ENCODE peak calls at places on chromosome 13, in eight cellular contexts. Y is foreskin fibroblast, A is dorsolateral prefrontal cortex, O is ELR, W is tibial nerve, I is anterior cingulate cortex, M is T follicular helper cell, R is uterus. F is an unnamed sample.

GRCh38 chr13:66349945-66350344 is 880.2 kb downstream of the PCDH9 start:
- DNase-seq in Y (no peak), A (no peak), O (no peak), W (no peak), I (no peak), M (no peak), R (no peak), F (no peak)

GRCh38 chr13:24036115-24036514 is 124.4 kb upstream of the SPATA13 start:
- DNase-seq in Y (no peak), A (no peak), O (no peak), W (no peak), I (no peak), M (no peak), R (no peak), F (no peak)

GRCh38 chr13:54433511-54434206 is 1405.0 kb downstream of the OLFM4 start:
- DNase-seq in Y (no peak), A (no peak), O (no peak), W (no peak), I (no peak), M (no peak), R (no peak), F (peak)

GRCh38 chr13:23844132-23844531 is 45.1 kb downstream of the MIPEP start:
- DNase-seq in Y (no peak), A (no peak), O (no peak), W (no peak), I (no peak), M (no peak), R (no peak), F (no peak)

GRCh38 chr13:113275387-113275786 is 21.7 kb upstream of the LAMP1 start:
- DNase-seq in Y (peak), A (no peak), O (peak), W (no peak), I (no peak), M (no peak), R (no peak), F (peak)

GRCh38 chr13:49516467-49516866 is 20.7 kb downstream of the PHF11 start:
- DNase-seq in Y (no peak), A (no peak), O (no peak), W (no peak), I (no peak), M (no peak), R (no peak), F (no peak)

GRCh38 chr13:49499889-49500660 is 4.3 kb downstream of the PHF11 start:
- DNase-seq in Y (peak), A (no peak), O (peak), W (no peak), I (no peak), M (no peak), R (no peak), F (no peak)

GRCh38 chr13:52933547-52934167 is 85.2 kb upstream of the PCDH8 start:
- DNase-seq in Y (no peak), A (no peak), O (no peak), W (no peak), I (no peak), M (no peak), R (no peak), F (no peak)

GRCh38 chr13:97328222-97328790 is 105.7 kb upstream of the RAP2A start:
- DNase-seq in Y (peak), A (no peak), O (peak), W (no peak), I (no peak), M (no peak), R (no peak), F (no peak)

GRCh38 chr13:106381083-106381482 is 154.4 kb downstream of the EFNB2 start:
- DNase-seq in Y (no peak), A (no peak), O (no peak), W (no peak), I (no peak), M (no peak), R (no peak), F (no peak)

GRCh38 chr13:113526466-113527220 is 36.1 kb upstream of the DCUN1D2 start:
- DNase-seq in Y (no peak), A (no peak), O (no peak), W (no peak), I (no peak), M (no peak), R (no peak), F (no peak)

GRCh38 chr13:113981201-113981605 is 7.3 kb upstream of the C13orf46 start:
- DNase-seq in Y (no peak), A (peak), O (no peak), W (peak), I (no peak), M (no peak), R (no peak), F (peak)

GRCh38 chr13:113220877-113221276 is 11.5 kb downstream of the CUL4A start:
- DNase-seq in Y (no peak), A (no peak), O (peak), W (no peak), I (no peak), M (no peak), R (no peak), F (no peak)

GRCh38 chr13:24389506-24389905 is 80.1 kb downstream of the C1QTNF9 start:
- DNase-seq in Y (no peak), A (no peak), O (no peak), W (no peak), I (no peak), M (no peak), R (no peak), F (no peak)

GRCh38 chr13:23510979-23511735 is 59.1 kb upstream of the TNFRSF19 start:
- DNase-seq in Y (peak), A (no peak), O (peak), W (no peak), I (no peak), M (no peak), R (no peak), F (no peak)

GRCh38 chr13:35697281-35697680 is 220.8 kb upstream of the MAB21L1 start:
- DNase-seq in Y (no peak), A (no peak), O (peak), W (no peak), I (no peak), M (no peak), R (no peak), F (no peak)

GRCh38 chr13:105982219-105982618 is 553.2 kb downstream of the EFNB2 start:
- DNase-seq in Y (no peak), A (no peak), O (no peak), W (no peak), I (no peak), M (no peak), R (no peak), F (no peak)

GRCh38 chr13:27005556-27005955 is 166.1 kb downstream of the USP12 start:
- DNase-seq in Y (no peak), A (peak), O (no peak), W (no peak), I (peak), M (no peak), R (no peak), F (peak)

GRCh38 chr13:109058071-109058470 is 428.7 kb downstream of the MYO16 start:
- DNase-seq in Y (no peak), A (no peak), O (no peak), W (no peak), I (no peak), M (no peak), R (no peak), F (no peak)

GRCh38 chr13:32116210-32116609 is 84.6 kb downstream of the FRY start:
- DNase-seq in Y (no peak), A (no peak), O (no peak), W (no peak), I (no peak), M (no peak), R (no peak), F (no peak)

GRCh38 chr13:99909836-99910619 is 61.5 kb downstream of the ZIC5 start:
- DNase-seq in Y (no peak), A (no peak), O (no peak), W (no peak), I (no peak), M (no peak), R (no peak), F (peak)

GRCh38 chr13:97222934-97223710 is 989 bp downstream of the MBNL2 start:
- DNase-seq in Y (peak), A (no peak), O (no peak), W (no peak), I (no peak), M (no peak), R (no peak), F (no peak)

GRCh38 chr13:48551329-48551728 is 18.4 kb upstream of the RCBTB2 start:
- DNase-seq in Y (no peak), A (no peak), O (no peak), W (no peak), I (no peak), M (no peak), R (no peak), F (no peak)

GRCh38 chr13:78827471-78827870 is 168.5 kb upstream of the OBI1 start:
- DNase-seq in Y (no peak), A (no peak), O (peak), W (no peak), I (no peak), M (no peak), R (no peak), F (no peak)

GRCh38 chr13:39284801-39285388 is 246.6 kb downstream of the NHLRC3 start:
- DNase-seq in Y (peak), A (no peak), O (peak), W (no peak), I (no peak), M (no peak), R (no peak), F (no peak)

GRCh38 chr13:41246969-41247750 is 16.2 kb downstream of the MTRF1 start:
- DNase-seq in Y (no peak), A (no peak), O (no peak), W (no peak), I (no peak), M (no peak), R (no peak), F (no peak)

GRCh38 chr13:113848020-113848419 is 15.9 kb downstream of the GAS6 start:
- DNase-seq in Y (no peak), A (no peak), O (no peak), W (no peak), I (no peak), M (no peak), R (no peak), F (no peak)

GRCh38 chr13:51501096-51501495 is 48.3 kb upstream of the INTS6 start:
- DNase-seq in Y (no peak), A (no peak), O (no peak), W (no peak), I (no peak), M (no peak), R (no peak), F (no peak)

GRCh38 chr13:98349731-98350305 is 172.7 kb upstream of the RNF113B start:
- DNase-seq in Y (no peak), A (no peak), O (no peak), W (no peak), I (no peak), M (no peak), R (no peak), F (no peak)

GRCh38 chr13:29457299-29457698 is 138.2 kb downstream of the SLC7A1 start:
- DNase-seq in Y (peak), A (no peak), O (peak), W (no peak), I (no peak), M (no peak), R (no peak), F (no peak)

GRCh38 chr13:98466634-98467236 is 110.2 kb downstream of the STK24 start:
- DNase-seq in Y (no peak), A (no peak), O (peak), W (no peak), I (no peak), M (no peak), R (no peak), F (no peak)

GRCh38 chr13:29162638-29163037 is 342.5 kb downstream of the MTUS2 start:
- DNase-seq in Y (peak), A (no peak), O (peak), W (no peak), I (no peak), M (no peak), R (no peak), F (no peak)

F was measured in pancreas.